ENCODE peak calls at places on chromosomes 6 and 20, in ten cellular contexts. D is HT-29; F is M059J; Z is colonic mucosa; C is upper lobe of right lung; U is right lobe of liver; V is endodermal cell; J is stimulated activated CD4-positive, alpha-beta T cell treated with anti-CD3 and anti-CD28 coated beads, Interleukin-1b, Interleukin-23, amount 100 ng/mL, for 24 hours; A is C1 segment of cervical spinal cord; N is iPS-NIHi11. T is an unnamed sample.

GRCh38 chr20:7744411-7744810 is 195.8 kb downstream of the HAO1 start:
- DNase-seq in Z (no peak), C (no peak), F (peak), D (no peak), J (no peak), A (no peak), N (no peak), V (no peak), U (no peak), T (no peak)

GRCh38 chr6:155444952-155445903 is 10.4 kb downstream of the NOX3 start:
- DNase-seq in V (no peak), A (no peak), C (no peak), J (no peak), Z (no peak), U (no peak), N (no peak), F (no peak), D (no peak), T (no peak)

GRCh38 chr6:159002432-159003160 is 2.6 kb upstream of the RSPH3 start:
- DNase-seq in D (peak), U (no peak), V (peak), A (no peak), C (no peak), F (peak), J (no peak), N (no peak), Z (no peak), T (no peak)

GRCh38 chr20:14189794-14190402 is 147.5 kb downstream of the FLRT3 start:
- DNase-seq in D (peak), C (no peak), Z (peak), U (no peak), V (no peak), A (no peak), F (peak), N (peak), J (no peak), T (no peak)

GRCh38 chr6:105259912-105260889 is 80.4 kb upstream of the POPDC3 start:
- DNase-seq in V (no peak), F (no peak), A (no peak), Z (no peak), D (no peak), J (no peak), N (no peak), U (no peak), C (no peak), T (no peak)

GRCh38 chr20:23869520-23869919 is 10.0 kb downstream of the CST5 start:
- DNase-seq in A (no peak), F (no peak), Z (no peak), N (no peak), V (no peak), D (no peak), J (no peak), U (no peak), C (no peak), T (no peak)

GRCh38 chr6:160030103-160030502 is 61.2 kb downstream of the IGF2R start:
- DNase-seq in U (peak), A (no peak), D (peak), Z (peak), C (peak), J (no peak), V (peak), F (peak), N (peak), T (peak)

GRCh38 chr6:5125152-5126006 is 40.2 kb downstream of the PPP1R3G start:
- DNase-seq in V (peak), A (no peak), J (no peak), F (peak), D (peak), N (no peak), C (no peak), U (no peak), Z (no peak), T (no peak)

GRCh38 chr6:143583542-143584330 is 72.2 kb upstream of the FUCA2 start:
- DNase-seq in D (no peak), C (no peak), N (no peak), U (no peak), Z (no peak), A (no peak), F (no peak), J (no peak), V (no peak), T (no peak)

GRCh38 chr6:11938285-11938890 is 73.7 kb upstream of the HIVEP1 start:
- DNase-seq in J (no peak), N (peak), D (no peak), V (peak), F (no peak), U (peak), A (no peak), C (no peak), Z (peak), T (peak)

GRCh38 chr20:58197185-58197469 is 31.3 kb downstream of the ANKRD60 start:
- DNase-seq in U (no peak), C (no peak), Z (no peak), V (no peak), J (no peak), F (no peak), A (no peak), N (no peak), D (no peak), T (no peak)

GRCh38 chr6:129663531-129663930 is 46.4 kb downstream of the ARHGAP18 start:
- DNase-seq in V (no peak), C (no peak), F (no peak), A (no peak), J (no peak), D (peak), U (no peak), Z (no peak), N (no peak), T (no peak)

GRCh38 chr20:57579898-57580447 is 19.1 kb downstream of the PCK1 start:
- DNase-seq in C (no peak), V (no peak), A (no peak), F (peak), N (no peak), Z (no peak), D (no peak), J (no peak), U (no peak), T (peak)

GRCh38 chr6:130065616-130066015 is 47.2 kb downstream of the L3MBTL3 start:
- DNase-seq in F (no peak), A (no peak), Z (no peak), V (no peak), U (no peak), J (no peak), D (no peak), N (no peak), C (no peak), T (no peak)

GRCh38 chr6:31075528-31075927 is 36.8 kb downstream of the C6orf15 start:
- DNase-seq in F (peak), U (no peak), D (no peak), V (no peak), Z (no peak), J (no peak), C (no peak), A (no peak), N (no peak), T (no peak)

GRCh38 chr6:155093430-155093829 is 98.3 kb downstream of the TIAM2 start:
- DNase-seq in V (peak), D (no peak), U (no peak), C (no peak), A (no peak), F (peak), N (no peak), J (no peak), Z (no peak), T (no peak)

GRCh38 chr6:166620478-166621113 is 6.5 kb downstream of the RPS6KA2 start:
- DNase-seq in F (no peak), V (no peak), Z (no peak), J (no peak), D (no peak), A (no peak), C (no peak), N (no peak), U (no peak), T (peak)

GRCh38 chr6:44954281-44954680 is 373.8 kb upstream of the RUNX2 start:
- DNase-seq in U (no peak), C (no peak), D (no peak), F (no peak), Z (no peak), V (no peak), J (no peak), N (no peak), A (no peak), T (no peak)

GRCh38 chr20:48999890-49000870 is 45.9 kb upstream of the CSE1L start:
- DNase-seq in F (no peak), J (no peak), C (no peak), N (no peak), V (no peak), Z (no peak), D (no peak), U (no peak), A (no peak), T (no peak)

GRCh38 chr6:155628315-155628714 is 172.7 kb upstream of the NOX3 start:
- DNase-seq in J (peak), D (no peak), F (no peak), V (no peak), Z (no peak), U (no peak), A (no peak), C (no peak), N (no peak), T (no peak)

GRCh38 chr6:19719691-19720127 is 117.5 kb upstream of the ID4 start:
- DNase-seq in Z (no peak), V (peak), C (no peak), A (no peak), U (no peak), N (peak), D (no peak), F (peak), J (no peak), T (no peak)

GRCh38 chr6:107578642-107579332 is 88.9 kb downstream of the SOBP start:
- DNase-seq in V (peak), A (no peak), F (no peak), D (no peak), Z (no peak), C (no peak), U (no peak), N (peak), J (no peak), T (no peak)

GRCh38 chr6:9405369-9405768 is 970.0 kb upstream of the SLC35B3 start:
- DNase-seq in A (no peak), F (peak), Z (no peak), D (peak), J (no peak), U (no peak), N (no peak), C (no peak), V (no peak), T (no peak)

GRCh38 chr6:107361568-107362270 is 97.6 kb downstream of the PDSS2 start:
- DNase-seq in A (no peak), J (no peak), D (no peak), F (peak), N (peak), C (no peak), Z (no peak), U (no peak), V (peak), T (no peak)

GRCh38 chr20:13525225-13525940 is 113.3 kb downstream of the TASP1 start:
- DNase-seq in N (no peak), C (no peak), U (no peak), V (no peak), A (no peak), F (peak), Z (no peak), J (no peak), D (no peak), T (no peak)

T was measured in mucosa of descending colon.